ENCODE peak calls at places on chromosomes 3 and 15, in six cellular contexts. One of them, this sample, is unnamed.

GRCh38 chr15:64749167-64749566 is 26.2 kb downstream of the RBPMS2 start:
- DNase-seq in mucosa of descending colon: no peak
- DNase-seq in GM13977: no peak
- DNase-seq in fibroblast of mammary gland: peak; percentile 82
- DNase-seq in HCT116: no peak
- DNase-seq in neural crest cell: no peak
- DNase-seq in this sample: no peak

GRCh38 chr3:87333393-87333892 is 57.1 kb upstream of the POU1F1 start:
- DNase-seq in mucosa of descending colon: no peak
- DNase-seq in GM13977: no peak
- DNase-seq in fibroblast of mammary gland: peak; percentile 48
- DNase-seq in HCT116: peak; percentile 79
- DNase-seq in neural crest cell: no peak
- DNase-seq in this sample: peak; percentile 25

GRCh38 chr3:74897006-74897405 is 282.5 kb upstream of the CNTN3 start:
- DNase-seq in mucosa of descending colon: no peak
- DNase-seq in GM13977: no peak
- DNase-seq in fibroblast of mammary gland: peak; percentile 2
- DNase-seq in HCT116: no peak
- DNase-seq in neural crest cell: no peak
- DNase-seq in this sample: no peak

GRCh38 chr15:73607405-73607804 is 25.8 kb downstream of the NPTN start:
- DNase-seq in mucosa of descending colon: no peak
- DNase-seq in GM13977: no peak
- DNase-seq in fibroblast of mammary gland: no peak
- DNase-seq in HCT116: no peak
- DNase-seq in neural crest cell: no peak
- DNase-seq in this sample: no peak

GRCh38 chr3:45677045-45677436 is 12.2 kb upstream of the SACM1L start:
- DNase-seq in mucosa of descending colon: peak; percentile 72
- DNase-seq in GM13977: no peak
- DNase-seq in fibroblast of mammary gland: peak; percentile 87
- DNase-seq in HCT116: no peak
- DNase-seq in neural crest cell: no peak
- DNase-seq in this sample: no peak

GRCh38 chr15:54502416-54503075 is 524.3 kb downstream of the UNC13C start:
- DNase-seq in mucosa of descending colon: no peak
- DNase-seq in GM13977: no peak
- DNase-seq in fibroblast of mammary gland: no peak
- DNase-seq in HCT116: no peak
- DNase-seq in neural crest cell: no peak
- DNase-seq in this sample: no peak

GRCh38 chr15:52042051-52042851 is 23.2 kb downstream of the MAPK6 start:
- DNase-seq in mucosa of descending colon: no peak
- DNase-seq in GM13977: no peak
- DNase-seq in fibroblast of mammary gland: no peak
- DNase-seq in HCT116: no peak
- DNase-seq in neural crest cell: no peak
- DNase-seq in this sample: no peak

GRCh38 chr15:33322091-33322490 is 11.3 kb downstream of the RYR3 start:
- DNase-seq in mucosa of descending colon: no peak
- DNase-seq in GM13977: no peak
- DNase-seq in fibroblast of mammary gland: no peak
- DNase-seq in HCT116: no peak
- DNase-seq in neural crest cell: no peak
- DNase-seq in this sample: no peak

GRCh38 chr15:55742927-55743614 is at the start of gene PRTG:
- DNase-seq in mucosa of descending colon: no peak
- DNase-seq in GM13977: peak; percentile 68
- DNase-seq in fibroblast of mammary gland: peak; percentile 76
- DNase-seq in HCT116: no peak
- DNase-seq in neural crest cell: peak; percentile 96
- DNase-seq in this sample: peak; percentile 72

GRCh38 chr3:141243295-141243707 is 11.7 kb downstream of the PXYLP1 start:
- DNase-seq in mucosa of descending colon: no peak
- DNase-seq in GM13977: no peak
- DNase-seq in fibroblast of mammary gland: peak; percentile 45
- DNase-seq in HCT116: no peak
- DNase-seq in neural crest cell: no peak
- DNase-seq in this sample: no peak

GRCh38 chr3:100650651-100651611 is 41.5 kb downstream of the ADGRG7 start:
- DNase-seq in mucosa of descending colon: no peak
- DNase-seq in GM13977: peak; percentile 60
- DNase-seq in fibroblast of mammary gland: peak; percentile 88
- DNase-seq in HCT116: no peak
- DNase-seq in neural crest cell: no peak
- DNase-seq in this sample: no peak

GRCh38 chr15:27764339-27764738 is 334.8 kb downstream of the OCA2 start:
- DNase-seq in mucosa of descending colon: no peak
- DNase-seq in GM13977: no peak
- DNase-seq in fibroblast of mammary gland: no peak
- DNase-seq in HCT116: no peak
- DNase-seq in neural crest cell: no peak
- DNase-seq in this sample: no peak

GRCh38 chr15:68494573-68495105 is 62.7 kb upstream of the ITGA11 start:
- DNase-seq in mucosa of descending colon: no peak
- DNase-seq in GM13977: no peak
- DNase-seq in fibroblast of mammary gland: no peak
- DNase-seq in HCT116: no peak
- DNase-seq in neural crest cell: no peak
- DNase-seq in this sample: no peak

GRCh38 chr15:92006186-92007028 is 152.9 kb downstream of the SLCO3A1 start:
- DNase-seq in mucosa of descending colon: no peak
- DNase-seq in GM13977: no peak
- DNase-seq in fibroblast of mammary gland: no peak
- DNase-seq in HCT116: no peak
- DNase-seq in neural crest cell: no peak
- DNase-seq in this sample: no peak

GRCh38 chr3:127721536-127721935 is 48.8 kb downstream of the ABTB1 start:
- DNase-seq in mucosa of descending colon: no peak
- DNase-seq in GM13977: no peak
- DNase-seq in fibroblast of mammary gland: no peak
- DNase-seq in HCT116: no peak
- DNase-seq in neural crest cell: no peak
- DNase-seq in this sample: no peak

GRCh38 chr3:139309880-139310279 is 33.9 kb upstream of the MRPS22 start:
- DNase-seq in mucosa of descending colon: no peak
- DNase-seq in GM13977: no peak
- DNase-seq in fibroblast of mammary gland: peak; percentile 88
- DNase-seq in HCT116: no peak
- DNase-seq in neural crest cell: no peak
- DNase-seq in this sample: no peak

GRCh38 chr3:50130436-50130835 is 24.7 kb upstream of the SEMA3F start:
- DNase-seq in mucosa of descending colon: no peak
- DNase-seq in GM13977: no peak
- DNase-seq in fibroblast of mammary gland: no peak
- DNase-seq in HCT116: no peak
- DNase-seq in neural crest cell: no peak
- DNase-seq in this sample: no peak

GRCh38 chr15:52427804-52428203 is 100.9 kb downstream of the MYO5A start:
- DNase-seq in mucosa of descending colon: no peak
- DNase-seq in GM13977: peak; percentile 25
- DNase-seq in fibroblast of mammary gland: peak; percentile 85
- DNase-seq in HCT116: peak; percentile 2
- DNase-seq in neural crest cell: no peak
- DNase-seq in this sample: no peak

GRCh38 chr3:127011270-127011992 is 28.5 kb downstream of the PLXNA1 start:
- DNase-seq in mucosa of descending colon: no peak
- DNase-seq in GM13977: no peak
- DNase-seq in fibroblast of mammary gland: peak; percentile 70
- DNase-seq in HCT116: no peak
- DNase-seq in neural crest cell: no peak
- DNase-seq in this sample: peak; percentile 44

GRCh38 chr15:88571153-88572029 is 24.9 kb upstream of the DET1 start:
- DNase-seq in mucosa of descending colon: no peak
- DNase-seq in GM13977: no peak
- DNase-seq in fibroblast of mammary gland: no peak
- DNase-seq in HCT116: no peak
- DNase-seq in neural crest cell: no peak
- DNase-seq in this sample: no peak

GRCh38 chr15:31080618-31081017 is 20.9 kb downstream of the TRPM1 start:
- DNase-seq in mucosa of descending colon: no peak
- DNase-seq in GM13977: peak; percentile 55
- DNase-seq in fibroblast of mammary gland: no peak
- DNase-seq in HCT116: peak; percentile 15
- DNase-seq in neural crest cell: peak; percentile 64
- DNase-seq in this sample: no peak

GRCh38 chr15:71542836-71543235 is 267.5 kb upstream of the NR2E3 start:
- DNase-seq in mucosa of descending colon: no peak
- DNase-seq in GM13977: no peak
- DNase-seq in fibroblast of mammary gland: peak; percentile 33
- DNase-seq in HCT116: no peak
- DNase-seq in neural crest cell: no peak
- DNase-seq in this sample: no peak

GRCh38 chr3:134312072-134312872 is 61.6 kb upstream of the RYK start:
- DNase-seq in mucosa of descending colon: no peak
- DNase-seq in GM13977: peak; percentile 31
- DNase-seq in fibroblast of mammary gland: peak; percentile 66
- DNase-seq in HCT116: no peak
- DNase-seq in neural crest cell: no peak
- DNase-seq in this sample: no peak

GRCh38 chr3:195154111-195154791 is 116.7 kb downstream of the XXYLT1 start:
- DNase-seq in mucosa of descending colon: no peak
- DNase-seq in GM13977: no peak
- DNase-seq in fibroblast of mammary gland: peak; percentile 46
- DNase-seq in HCT116: no peak
- DNase-seq in neural crest cell: no peak
- DNase-seq in this sample: no peak

GRCh38 chr15:63234479-63234878 is 42.9 kb upstream of the APH1B start:
- DNase-seq in mucosa of descending colon: peak; percentile 59
- DNase-seq in GM13977: no peak
- DNase-seq in fibroblast of mammary gland: peak; percentile 79
- DNase-seq in HCT116: no peak
- DNase-seq in neural crest cell: no peak
- DNase-seq in this sample: no peak

GRCh38 chr3:130242850-130243569 is 102.5 kb upstream of the COL6A5 start:
- DNase-seq in mucosa of descending colon: no peak
- DNase-seq in GM13977: no peak
- DNase-seq in fibroblast of mammary gland: peak; percentile 25
- DNase-seq in HCT116: no peak
- DNase-seq in neural crest cell: no peak
- DNase-seq in this sample: no peak

GRCh38 chr15:100866386-100867330 is 13.0 kb upstream of the ALDH1A3 start:
- DNase-seq in mucosa of descending colon: no peak
- DNase-seq in GM13977: no peak
- DNase-seq in fibroblast of mammary gland: no peak
- DNase-seq in HCT116: no peak
- DNase-seq in neural crest cell: no peak
- DNase-seq in this sample: no peak
- TF ChIP-seq CTCF in mucosa of descending colon: no peak
- TF ChIP-seq CTCF in GM13977: no peak
- TF ChIP-seq CTCF in fibroblast of mammary gland: no peak
- TF ChIP-seq CTCF in HCT116: no peak
- TF ChIP-seq CTCF in neural crest cell: no peak
- TF ChIP-seq CTCF in this sample: no peak

GRCh38 chr3:147393261-147393964 is 12.9 kb downstream of the ZIC4 start:
- DNase-seq in mucosa of descending colon: no peak
- DNase-seq in GM13977: no peak
- DNase-seq in fibroblast of mammary gland: no peak
- DNase-seq in HCT116: no peak
- DNase-seq in neural crest cell: peak; percentile 30
- DNase-seq in this sample: no peak

GRCh38 chr3:147394168-147394941 is 12.0 kb downstream of the ZIC4 start:
- DNase-seq in mucosa of descending colon: no peak
- DNase-seq in GM13977: no peak
- DNase-seq in fibroblast of mammary gland: no peak
- DNase-seq in HCT116: no peak
- DNase-seq in neural crest cell: no peak
- DNase-seq in this sample: no peak

GRCh38 chr3:147390589-147391569 is 15.5 kb downstream of the ZIC4 start:
- DNase-seq in mucosa of descending colon: no peak
- DNase-seq in GM13977: no peak
- DNase-seq in fibroblast of mammary gland: no peak
- DNase-seq in HCT116: no peak
- DNase-seq in neural crest cell: no peak
- DNase-seq in this sample: no peak

GRCh38 chr3:147391726-147392082 is 14.6 kb downstream of the ZIC4 start:
- DNase-seq in mucosa of descending colon: no peak
- DNase-seq in GM13977: no peak
- DNase-seq in fibroblast of mammary gland: no peak
- DNase-seq in HCT116: no peak
- DNase-seq in neural crest cell: no peak
- DNase-seq in this sample: no peak

GRCh38 chr3:147392083-147392916 is 14.0 kb downstream of the ZIC4 start:
- DNase-seq in mucosa of descending colon: no peak
- DNase-seq in GM13977: no peak
- DNase-seq in fibroblast of mammary gland: peak; percentile 27
- DNase-seq in HCT116: no peak
- DNase-seq in neural crest cell: peak; percentile 52
- DNase-seq in this sample: no peak
- TF ChIP-seq CTCF in mucosa of descending colon: no peak
- TF ChIP-seq CTCF in GM13977: no peak
- TF ChIP-seq CTCF in fibroblast of mammary gland: no peak
- TF ChIP-seq CTCF in HCT116: no peak
- TF ChIP-seq CTCF in neural crest cell: peak; percentile 31
- TF ChIP-seq CTCF in this sample: peak; percentile 11

DNA sequence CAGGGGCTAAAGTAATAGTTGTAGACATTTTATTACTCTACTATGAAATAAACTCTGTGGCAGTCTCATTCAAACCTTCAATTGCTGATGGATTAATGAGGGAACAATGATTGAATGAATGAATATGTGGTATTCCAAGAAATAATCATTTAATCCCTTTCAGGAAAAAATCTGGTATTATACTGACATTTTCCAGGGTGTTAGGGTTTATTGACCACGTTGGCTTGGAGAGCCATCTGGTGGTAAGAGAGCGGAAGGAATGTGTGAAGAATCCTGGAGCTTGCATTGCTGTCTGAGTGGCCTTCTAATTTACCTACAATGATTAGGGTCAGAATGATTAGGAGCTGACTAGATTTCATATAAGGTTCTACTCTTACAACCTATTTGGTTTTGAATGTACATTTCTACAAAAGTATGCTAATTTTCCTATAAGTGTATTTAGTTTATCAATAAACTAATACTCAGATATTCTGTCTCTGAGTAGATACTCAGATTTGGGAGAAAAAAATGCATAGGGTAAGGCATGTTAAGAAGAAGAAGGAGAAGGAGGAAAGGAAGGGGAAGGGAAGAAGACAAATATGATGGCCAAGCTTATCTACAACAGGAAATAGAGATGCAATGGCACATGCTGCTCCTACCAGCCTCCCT is 249.9 kb downstream of the ROBO1 start:
- DNase-seq in mucosa of descending colon: no peak
- DNase-seq in GM13977: no peak
- DNase-seq in fibroblast of mammary gland: peak; percentile 35
- DNase-seq in HCT116: no peak
- DNase-seq in neural crest cell: no peak
- DNase-seq in this sample: no peak
- TF ChIP-seq CTCF in mucosa of descending colon: no peak
- TF ChIP-seq CTCF in GM13977: peak; percentile 48
- TF ChIP-seq CTCF in fibroblast of mammary gland: peak; percentile 62
- TF ChIP-seq CTCF in HCT116: peak; percentile 33
- TF ChIP-seq CTCF in neural crest cell: peak; percentile 75
- TF ChIP-seq CTCF in this sample: peak; percentile 69

DNA sequence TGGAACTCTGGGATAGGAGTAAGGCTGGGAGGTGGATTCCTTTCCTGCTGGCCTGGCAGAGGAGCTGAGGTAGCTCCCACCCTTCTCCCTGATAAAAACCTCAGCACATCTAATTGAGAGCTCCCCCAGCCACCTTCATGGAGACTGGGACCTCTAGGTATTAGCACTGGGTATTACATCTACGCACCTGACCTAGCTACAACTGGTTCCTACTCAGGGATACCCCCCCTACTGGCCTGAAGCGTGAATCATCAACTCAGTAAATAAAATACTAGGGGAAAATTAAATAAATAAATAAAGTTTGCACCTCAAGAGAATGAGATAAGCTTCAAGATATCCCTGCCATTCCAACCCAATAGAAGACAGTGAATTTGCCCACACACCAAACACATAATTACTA is 140.4 kb downstream of the NEK10 start:
- DNase-seq in mucosa of descending colon: no peak
- DNase-seq in GM13977: no peak
- DNase-seq in fibroblast of mammary gland: no peak
- DNase-seq in HCT116: peak; percentile 45
- DNase-seq in neural crest cell: no peak
- DNase-seq in this sample: no peak
- TF ChIP-seq CTCF in mucosa of descending colon: no peak
- TF ChIP-seq CTCF in GM13977: peak; percentile 7
- TF ChIP-seq CTCF in fibroblast of mammary gland: peak; percentile 18
- TF ChIP-seq CTCF in HCT116: peak; percentile 51
- TF ChIP-seq CTCF in neural crest cell: peak; percentile 23
- TF ChIP-seq CTCF in this sample: no peak

This sample was measured in AG09319.